ENCODE peak calls at places on chromosomes 13 and 19, in nine cellular contexts. F, I, N, B, C, Y, E, X and J are unnamed samples.

GRCh38 chr19:34642241-34642640 is 34.7 kb downstream of the SCGB2B2 start:
- DNase-seq in X (no peak), E (no peak), C (no peak), F (no peak), I (no peak), B (no peak), Y (no peak), N (no peak), J (no peak)

GRCh38 chr13:36981156-36981743 is 17.9 kb downstream of the ALG5 start:
- DNase-seq in C (peak), I (no peak), E (no peak), F (no peak), Y (no peak), X (no peak), N (no peak), B (no peak), J (no peak)

GRCh38 chr13:104571161-104571889 is 1505.1 kb upstream of the SLC10A2 start:
- DNase-seq in F (peak), Y (no peak), E (no peak), C (peak), I (no peak), B (no peak), N (no peak), X (peak), J (no peak)

GRCh38 chr19:46466536-46467199 is 4.7 kb downstream of the PNMA8A start:
- DNase-seq in I (no peak), E (no peak), Y (no peak), F (peak), N (no peak), B (no peak), C (no peak), X (no peak), J (no peak)

GRCh38 chr13:110521946-110522345 is 39.6 kb downstream of the RAB20 start:
- DNase-seq in Y (no peak), B (no peak), E (peak), I (no peak), N (no peak), C (no peak), F (no peak), X (peak), J (no peak)

GRCh38 chr13:109874921-109875454 is 88.6 kb upstream of the IRS2 start:
- DNase-seq in I (no peak), X (no peak), F (no peak), Y (no peak), E (no peak), N (no peak), C (no peak), B (no peak), J (no peak)

GRCh38 chr13:40665061-40665753 is 1.2 kb downstream of the FOXO1 start:
- DNase-seq in X (peak), B (peak), I (peak), C (peak), E (peak), F (no peak), N (no peak), Y (peak), J (peak)

GRCh38 chr19:41811981-41812380 is 15.6 kb downstream of the CEACAM3 start:
- DNase-seq in N (no peak), I (no peak), Y (no peak), C (no peak), E (no peak), F (no peak), B (no peak), X (no peak), J (no peak)

GRCh38 chr13:111614613-111615012 is 294.2 kb downstream of the TEX29 start:
- DNase-seq in X (no peak), F (no peak), Y (no peak), E (no peak), N (no peak), B (no peak), I (no peak), C (no peak), J (no peak)

GRCh38 chr19:2500861-2501260 is 24.9 kb downstream of the GADD45B start:
- DNase-seq in N (no peak), C (no peak), E (no peak), I (no peak), F (no peak), X (peak), B (no peak), Y (no peak), J (no peak)

GRCh38 chr13:52070929-52071523 is 46.5 kb downstream of the UTP14C start:
- DNase-seq in E (no peak), B (no peak), C (no peak), I (peak), X (no peak), F (peak), Y (no peak), N (no peak), J (no peak)

GRCh38 chr13:93224545-93224944 is 2.1 kb upstream of the GPC6 start:
- DNase-seq in Y (no peak), C (peak), N (no peak), X (no peak), E (no peak), B (no peak), I (no peak), F (peak), J (no peak)

GRCh38 chr19:44812142-44812718 is 3.3 kb downstream of the BCAM start:
- DNase-seq in C (no peak), Y (no peak), B (no peak), N (no peak), E (no peak), X (no peak), F (no peak), I (no peak), J (no peak)

GRCh38 chr13:113624235-113624587 is 33.8 kb downstream of the ATP4B start:
- DNase-seq in B (no peak), I (no peak), E (no peak), C (no peak), Y (no peak), N (no peak), F (no peak), X (no peak), J (no peak)

GRCh38 chr13:50387124-50387581 is 371.9 kb downstream of the KCNRG start:
- DNase-seq in X (peak), N (peak), C (peak), F (no peak), B (peak), E (peak), Y (no peak), I (peak), J (peak)

GRCh38 chr13:45989607-45990006 is 62.9 kb downstream of the ZC3H13 start:
- DNase-seq in E (no peak), X (no peak), B (no peak), C (no peak), I (no peak), F (no peak), N (no peak), Y (no peak), J (no peak)

GRCh38 chr13:52411629-52412028 is 5.7 kb upstream of the THSD1 start:
- DNase-seq in E (no peak), X (no peak), Y (no peak), I (no peak), F (no peak), B (no peak), C (no peak), N (no peak), J (no peak)

GRCh38 chr13:109743706-109744453 is 42.5 kb downstream of the IRS2 start:
- DNase-seq in Y (no peak), X (no peak), I (no peak), N (no peak), C (no peak), B (no peak), E (no peak), F (no peak), J (no peak)

GRCh38 chr13:71492346-71492871 is 374.6 kb downstream of the DACH1 start:
- DNase-seq in Y (no peak), E (no peak), C (no peak), B (no peak), X (no peak), F (no peak), N (no peak), I (no peak), J (no peak)

GRCh38 chr13:51797664-51798488 is 6.1 kb downstream of the DHRS12 start:
- DNase-seq in N (peak), I (peak), X (peak), B (peak), Y (peak), E (no peak), F (no peak), C (peak), J (peak)

GRCh38 chr19:34577531-34578101 is 96.1 kb downstream of the WTIP start:
- DNase-seq in B (no peak), Y (no peak), C (peak), E (no peak), X (peak), N (no peak), I (no peak), F (no peak), J (no peak)

GRCh38 chr19:906480-906879 is 6.5 kb downstream of the R3HDM4 start:
- DNase-seq in Y (no peak), C (no peak), N (no peak), I (no peak), X (no peak), B (no peak), E (no peak), F (no peak), J (no peak)

GRCh38 chr19:57438925-57439324 is 3.8 kb downstream of the ZNF749 start:
- DNase-seq in C (peak), F (no peak), Y (no peak), E (no peak), N (no peak), I (no peak), B (no peak), X (no peak), J (no peak)

GRCh38 chr19:7862413-7862951 is 11.7 kb downstream of the PRR36 start:
- DNase-seq in C (peak), Y (peak), E (peak), N (peak), X (peak), I (peak), B (peak), F (no peak), J (peak)

GRCh38 chr13:42119091-42119490 is 70.6 kb downstream of the DGKH start:
- DNase-seq in N (no peak), X (no peak), I (no peak), Y (no peak), F (no peak), E (no peak), C (no peak), B (no peak), J (no peak)

GRCh38 chr19:40549007-40549708 is 27.5 kb upstream of the SHKBP1 start:
- DNase-seq in F (no peak), X (peak), E (peak), N (peak), C (peak), Y (peak), B (peak), I (peak), J (peak)

GRCh38 chr13:49125964-49126363 is 94.2 kb upstream of the MLNR start:
- DNase-seq in X (no peak), Y (no peak), E (no peak), N (no peak), B (no peak), C (no peak), F (no peak), I (no peak), J (no peak)

GRCh38 chr19:14676762-14677161 is 2.1 kb upstream of the ADGRE3 start:
- DNase-seq in E (no peak), F (no peak), N (no peak), X (no peak), Y (no peak), B (no peak), I (no peak), C (no peak), J (no peak)

GRCh38 chr13:109396266-109396665 is 390.1 kb downstream of the IRS2 start:
- DNase-seq in C (no peak), B (no peak), F (no peak), N (no peak), I (no peak), X (no peak), E (no peak), Y (no peak), J (no peak)

GRCh38 chr13:48295271-48295670 is 8.3 kb upstream of the RB1 start:
- DNase-seq in C (no peak), Y (no peak), E (no peak), B (no peak), I (no peak), X (no peak), F (no peak), N (no peak), J (no peak)

GRCh38 chr13:51608857-51609406 is 24.7 kb downstream of the WDFY2 start:
- DNase-seq in N (no peak), I (no peak), B (no peak), F (no peak), X (no peak), C (no peak), Y (no peak), E (no peak), J (no peak)

GRCh38 chr13:41765020-41765419 is 195.9 kb downstream of the VWA8 start:
- DNase-seq in N (no peak), E (no peak), X (no peak), C (no peak), F (no peak), B (no peak), Y (no peak), I (no peak), J (no peak)

GRCh38 chr13:48155850-48156249 is 60.9 kb upstream of the MED4 start:
- DNase-seq in Y (no peak), C (no peak), E (no peak), N (peak), X (no peak), B (no peak), F (peak), I (no peak), J (peak)

GRCh38 chr19:15129856-15130580 is 22.8 kb downstream of the SYDE1 start:
- DNase-seq in Y (no peak), X (no peak), F (no peak), N (no peak), I (peak), C (no peak), E (no peak), B (no peak), J (no peak)

GRCh38 chr13:101739382-101740178 is 287.1 kb downstream of the ITGBL1 start:
- DNase-seq in C (no peak), N (no peak), X (no peak), E (no peak), I (no peak), Y (no peak), B (no peak), F (no peak), J (no peak)

GRCh38 chr19:10670876-10671804 is 17.0 kb downstream of the ILF3 start:
- DNase-seq in E (no peak), F (no peak), Y (no peak), B (no peak), X (no peak), N (no peak), C (no peak), I (no peak), J (no peak)